ENCODE peak calls at places on chromosomes 1 and 21, in five cellular contexts. One of them, this sample, is unnamed.
A peak's percentile ranks its signal among the peaks of the same experiment; 100 is the strongest.

GRCh38 chr1:18527921-18528320 is 47.2 kb downstream of the KLHDC7A start:
- DNase-seq in fibroblast of the conjunctiva: no peak
- DNase-seq in NCI-H345: no peak
- DNase-seq in NCI-H748 treated with DMSO at 0.1 percent for 48 hours: no peak
- DNase-seq in IMR-90: no peak
- DNase-seq in this sample: no peak

GRCh38 chr21:42674351-42674940 is 21.0 kb downstream of the PDE9A start:
- DNase-seq in fibroblast of the conjunctiva: peak; percentile 34
- DNase-seq in NCI-H345: peak; percentile 59
- DNase-seq in NCI-H748 treated with DMSO at 0.1 percent for 48 hours: peak; percentile 54
- DNase-seq in IMR-90: no peak
- DNase-seq in this sample: peak; percentile 21

GRCh38 chr1:186662752-186663151 is 17.5 kb downstream of the PTGS2 start:
- DNase-seq in fibroblast of the conjunctiva: no peak
- DNase-seq in NCI-H345: no peak
- DNase-seq in NCI-H748 treated with DMSO at 0.1 percent for 48 hours: no peak
- DNase-seq in IMR-90: peak; percentile 52
- DNase-seq in this sample: no peak

GRCh38 chr1:34621916-34622315 is 132.9 kb upstream of the GJB5 start:
- DNase-seq in fibroblast of the conjunctiva: no peak
- DNase-seq in NCI-H345: no peak
- DNase-seq in NCI-H748 treated with DMSO at 0.1 percent for 48 hours: no peak
- DNase-seq in IMR-90: no peak
- DNase-seq in this sample: no peak

GRCh38 chr1:36856126-36856525 is 178.2 kb downstream of the GRIK3 start:
- DNase-seq in fibroblast of the conjunctiva: no peak
- DNase-seq in NCI-H345: peak; percentile 78
- DNase-seq in NCI-H748 treated with DMSO at 0.1 percent for 48 hours: no peak
- DNase-seq in IMR-90: no peak
- DNase-seq in this sample: peak; percentile 18

GRCh38 chr1:208106218-208106617 is 138.0 kb downstream of the PLXNA2 start:
- DNase-seq in fibroblast of the conjunctiva: no peak
- DNase-seq in NCI-H345: no peak
- DNase-seq in NCI-H748 treated with DMSO at 0.1 percent for 48 hours: no peak
- DNase-seq in IMR-90: no peak
- DNase-seq in this sample: no peak

GRCh38 chr1:156104065-156104810 is 10.3 kb upstream of the LMNA start:
- DNase-seq in fibroblast of the conjunctiva: peak; percentile 94
- DNase-seq in NCI-H345: peak; percentile 96
- DNase-seq in NCI-H748 treated with DMSO at 0.1 percent for 48 hours: peak; percentile 56
- DNase-seq in IMR-90: peak; percentile 80
- DNase-seq in this sample: peak; percentile 49

GRCh38 chr21:17793675-17794123 is 25.5 kb downstream of the C21orf91 start:
- DNase-seq in fibroblast of the conjunctiva: no peak
- DNase-seq in NCI-H345: no peak
- DNase-seq in NCI-H748 treated with DMSO at 0.1 percent for 48 hours: no peak
- DNase-seq in IMR-90: peak; percentile 70
- DNase-seq in this sample: no peak

GRCh38 chr1:241518447-241519307 is 878 bp downstream of the FH start:
- DNase-seq in fibroblast of the conjunctiva: no peak
- DNase-seq in NCI-H345: peak; percentile 29
- DNase-seq in NCI-H748 treated with DMSO at 0.1 percent for 48 hours: no peak
- DNase-seq in IMR-90: peak; percentile 25
- DNase-seq in this sample: peak; percentile 8

GRCh38 chr21:30257773-30258172 is 25.0 kb downstream of the KRTAP24-1 start:
- DNase-seq in fibroblast of the conjunctiva: peak; percentile 43
- DNase-seq in NCI-H345: no peak
- DNase-seq in NCI-H748 treated with DMSO at 0.1 percent for 48 hours: no peak
- DNase-seq in IMR-90: no peak
- DNase-seq in this sample: peak; percentile 7

GRCh38 chr1:170581041-170581440 is 49.1 kb downstream of the GORAB start:
- DNase-seq in fibroblast of the conjunctiva: no peak
- DNase-seq in NCI-H345: no peak
- DNase-seq in NCI-H748 treated with DMSO at 0.1 percent for 48 hours: no peak
- DNase-seq in IMR-90: no peak
- DNase-seq in this sample: no peak

GRCh38 chr1:205313681-205314308 is 7.8 kb downstream of the NUAK2 start:
- DNase-seq in fibroblast of the conjunctiva: peak; percentile 41
- DNase-seq in NCI-H345: peak; percentile 22
- DNase-seq in NCI-H748 treated with DMSO at 0.1 percent for 48 hours: no peak
- DNase-seq in IMR-90: peak; percentile 86
- DNase-seq in this sample: no peak

GRCh38 chr1:236280438-236281285 is 1.1 kb downstream of the ERO1B start:
- DNase-seq in fibroblast of the conjunctiva: no peak
- DNase-seq in NCI-H345: peak; percentile 73
- DNase-seq in NCI-H748 treated with DMSO at 0.1 percent for 48 hours: peak; percentile 56
- DNase-seq in IMR-90: no peak
- DNase-seq in this sample: peak; percentile 66

GRCh38 chr1:65020774-65021173 is 54.4 kb upstream of the JAK1 start:
- DNase-seq in fibroblast of the conjunctiva: no peak
- DNase-seq in NCI-H345: no peak
- DNase-seq in NCI-H748 treated with DMSO at 0.1 percent for 48 hours: no peak
- DNase-seq in IMR-90: peak; percentile 5
- DNase-seq in this sample: no peak

GRCh38 chr1:79006564-79006963 is at the start of gene ADGRL4:
- DNase-seq in fibroblast of the conjunctiva: peak; percentile 14
- DNase-seq in NCI-H345: no peak
- DNase-seq in NCI-H748 treated with DMSO at 0.1 percent for 48 hours: no peak
- DNase-seq in IMR-90: peak; percentile 50
- DNase-seq in this sample: no peak

GRCh38 chr21:44397431-44398031 is 44.1 kb downstream of the TRPM2 start:
- DNase-seq in fibroblast of the conjunctiva: no peak
- DNase-seq in NCI-H345: no peak
- DNase-seq in NCI-H748 treated with DMSO at 0.1 percent for 48 hours: no peak
- DNase-seq in IMR-90: no peak
- DNase-seq in this sample: no peak

GRCh38 chr1:32466761-32467160 is 1.9 kb downstream of the ZBTB8B start:
- DNase-seq in fibroblast of the conjunctiva: no peak
- DNase-seq in NCI-H345: no peak
- DNase-seq in NCI-H748 treated with DMSO at 0.1 percent for 48 hours: no peak
- DNase-seq in IMR-90: no peak
- DNase-seq in this sample: no peak

GRCh38 chr1:116356673-116357072 is 16.4 kb upstream of the ATP1A1 start:
- DNase-seq in fibroblast of the conjunctiva: no peak
- DNase-seq in NCI-H345: no peak
- DNase-seq in NCI-H748 treated with DMSO at 0.1 percent for 48 hours: no peak
- DNase-seq in IMR-90: peak; percentile 71
- DNase-seq in this sample: no peak

GRCh38 chr1:65048325-65048724 is 82.0 kb upstream of the JAK1 start:
- DNase-seq in fibroblast of the conjunctiva: no peak
- DNase-seq in NCI-H345: no peak
- DNase-seq in NCI-H748 treated with DMSO at 0.1 percent for 48 hours: no peak
- DNase-seq in IMR-90: peak; percentile 25
- DNase-seq in this sample: no peak

GRCh38 chr1:221541296-221541695 is 200.6 kb downstream of the DUSP10 start:
- DNase-seq in fibroblast of the conjunctiva: no peak
- DNase-seq in NCI-H345: no peak
- DNase-seq in NCI-H748 treated with DMSO at 0.1 percent for 48 hours: no peak
- DNase-seq in IMR-90: no peak
- DNase-seq in this sample: no peak

GRCh38 chr1:72827285-72827684 is 544.9 kb upstream of the NEGR1 start:
- DNase-seq in fibroblast of the conjunctiva: no peak
- DNase-seq in NCI-H345: no peak
- DNase-seq in NCI-H748 treated with DMSO at 0.1 percent for 48 hours: no peak
- DNase-seq in IMR-90: no peak
- DNase-seq in this sample: no peak

GRCh38 chr1:113946112-113946511 is 17.0 kb downstream of the HIPK1 start:
- DNase-seq in fibroblast of the conjunctiva: no peak
- DNase-seq in NCI-H345: no peak
- DNase-seq in NCI-H748 treated with DMSO at 0.1 percent for 48 hours: no peak
- DNase-seq in IMR-90: no peak
- DNase-seq in this sample: no peak

GRCh38 chr1:88773540-88774150 is 89.6 kb downstream of the PKN2 start:
- DNase-seq in fibroblast of the conjunctiva: no peak
- DNase-seq in NCI-H345: no peak
- DNase-seq in NCI-H748 treated with DMSO at 0.1 percent for 48 hours: no peak
- DNase-seq in IMR-90: peak; percentile 72
- DNase-seq in this sample: no peak

This sample was measured in SHP77 treated with DMSO at 0.1 percent for 48 hours.